ENCODE peak calls at places on chromosomes 11 and 22, in seven cellular contexts. K is heart right ventricle, T is left lung, S is cardiac muscle cell, N is Peyer's patch, F is heart left ventricle, Y is K562. X is an unnamed sample. For H3K4me1, the result is how much of the 10 kb centered on the place peaks cover.

GRCh38 chr11:104333977-104334376 is 170.0 kb upstream of the PDGFD start:
- DNase-seq in K (no peak), T (no peak), S (no peak), N (no peak), F (no peak), Y (no peak), X (no peak)

GRCh38 chr22:46051646-46052045 is 74.7 kb upstream of the WNT7B start:
- DNase-seq in K (no peak), T (no peak), S (no peak), N (peak), F (no peak), Y (no peak), X (no peak)

GRCh38 chr11:27646051-27646818 is 54.0 kb downstream of the BDNF start:
- DNase-seq in K (peak), T (no peak), S (no peak), N (no peak), F (no peak), Y (no peak), X (no peak)

GRCh38 chr22:19378362-19378711 is 53.2 kb downstream of the HIRA start:
- DNase-seq in K (no peak), T (no peak), S (no peak), N (peak), F (no peak), Y (no peak), X (no peak)

GRCh38 chr11:27282806-27283205 is 80.2 kb downstream of the CCDC34 start:
- DNase-seq in K (no peak), T (no peak), S (no peak), N (no peak), F (no peak), Y (no peak), X (no peak)

GRCh38 chr11:89495951-89496350 is 4.8 kb upstream of the NOX4 start:
- DNase-seq in K (no peak), T (no peak), S (no peak), N (no peak), F (peak), Y (no peak), X (no peak)

GRCh38 chr22:49616356-49617231 is 211.1 kb downstream of the BRD1 start:
- DNase-seq in K (no peak), T (no peak), S (no peak), N (no peak), F (peak), Y (no peak), X (no peak)

GRCh38 chr11:111185259-111185658 is 60.3 kb upstream of the POU2AF2 start:
- DNase-seq in K (no peak), T (no peak), S (no peak), N (no peak), F (no peak), Y (no peak), X (no peak)

GRCh38 chr11:8382436-8383053 is 118.9 kb upstream of the LMO1 start:
- DNase-seq in K (no peak), T (no peak), S (no peak), N (no peak), F (no peak), Y (no peak), X (no peak)

GRCh38 chr11:102920118-102920684 is 35.3 kb downstream of the MMP13 start:
- DNase-seq in K (no peak), T (no peak), S (no peak), N (no peak), F (no peak), Y (no peak), X (no peak)

GRCh38 chr22:46916886-46917625 is 154.6 kb downstream of the TBC1D22A start:
- DNase-seq in K (no peak), T (no peak), S (no peak), N (no peak), F (no peak), Y (no peak), X (peak)

GRCh38 chr11:1819115-1819514 is 15.7 kb upstream of the SYT8 start:
- DNase-seq in K (no peak), T (no peak), S (no peak), N (no peak), F (no peak), Y (no peak), X (no peak)

GRCh38 chr11:70511345-70511744 is 113.0 kb downstream of the CTTN start:
- DNase-seq in K (no peak), T (no peak), S (no peak), N (no peak), F (no peak), Y (peak), X (no peak)
- TF ChIP-seq CTCF in K (no peak), T (no peak), S (no peak), N (no peak), F (no peak), Y (no peak), X (no peak)

GRCh38 chr22:37777122-37777687 is 30.5 kb upstream of the GCAT start:
- DNase-seq in K (peak), T (peak), S (no peak), N (peak), F (no peak), Y (peak), X (peak)

GRCh38 chr22:37781434-37782059 is 26.2 kb upstream of the GCAT start:
- DNase-seq in K (no peak), T (no peak), S (no peak), N (no peak), F (no peak), Y (no peak), X (no peak)

GRCh38 chr22:37784829-37785495 is 22.8 kb upstream of the GCAT start:
- DNase-seq in K (no peak), T (peak), S (no peak), N (peak), F (no peak), Y (no peak), X (peak)

GRCh38 chr22:37778370-37779009 is 29.2 kb upstream of the GCAT start:
- DNase-seq in K (no peak), T (no peak), S (no peak), N (no peak), F (no peak), Y (no peak), X (no peak)

DNA sequence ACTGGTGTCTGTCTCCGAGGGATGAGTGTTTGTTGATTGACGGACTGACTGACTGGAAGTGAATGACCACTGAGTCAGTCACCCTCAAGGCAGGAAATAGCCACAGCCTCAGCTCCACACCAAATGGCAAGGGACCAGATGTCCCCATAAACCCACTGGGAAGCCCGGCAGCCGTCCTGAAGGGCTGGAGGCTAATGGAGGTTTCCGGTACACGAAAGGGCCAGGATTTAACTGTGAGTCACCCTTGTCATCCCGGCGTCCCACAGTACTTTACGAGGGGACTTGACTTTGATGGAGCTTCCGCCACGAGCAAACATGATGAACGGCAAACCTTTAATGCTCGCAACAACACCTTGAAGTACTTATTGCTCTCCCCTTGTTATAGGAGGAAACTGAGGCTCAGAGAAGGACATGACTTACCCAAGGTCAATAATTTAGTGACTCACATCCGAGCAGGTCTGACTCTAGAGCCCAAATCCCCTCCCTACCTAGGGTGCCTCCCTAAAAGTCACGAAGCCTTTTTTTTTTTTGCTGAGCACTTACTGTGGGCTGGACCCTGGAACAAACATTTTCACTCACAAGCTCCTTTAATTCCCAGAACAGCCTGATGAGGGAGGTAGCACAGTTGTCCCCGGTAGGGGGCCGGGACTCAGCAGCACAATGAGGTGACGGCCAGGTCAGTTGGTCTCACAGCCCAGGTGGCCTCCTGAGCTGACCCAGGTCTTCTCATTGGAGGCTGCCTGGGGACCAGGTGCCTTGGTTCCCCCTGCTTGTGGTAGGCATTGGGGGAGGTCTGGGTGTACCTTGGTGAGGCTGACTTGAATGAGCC is 25.2 kb upstream of the GCAT start:
- DNase-seq in K (no peak), T (no peak), S (no peak), N (no peak), F (no peak), Y (peak), X (peak)
- H3K27ac ChIP-seq in K (no peak), T (no peak), S (no peak), N (no peak), F (no peak), Y (no peak), X (no peak)

GRCh38 chr11:44572884-44573283 is 7.4 kb downstream of the CD82 start:
- DNase-seq in K (no peak), T (no peak), S (no peak), N (no peak), F (no peak), Y (no peak), X (no peak)
- H3K4me1 ChIP-seq in K (half or more), T (half or more), S (under half), N (under half), F (half or more), Y (under half), X (under half)

GRCh38 chr22:40429481-40429880 is 59.1 kb downstream of the SGSM3 start:
- DNase-seq in K (no peak), T (peak), S (no peak), N (no peak), F (no peak), Y (no peak), X (no peak)
- TF ChIP-seq CTCF in K (no peak), T (no peak), S (no peak), N (no peak), F (no peak), Y (no peak), X (no peak)

DNA sequence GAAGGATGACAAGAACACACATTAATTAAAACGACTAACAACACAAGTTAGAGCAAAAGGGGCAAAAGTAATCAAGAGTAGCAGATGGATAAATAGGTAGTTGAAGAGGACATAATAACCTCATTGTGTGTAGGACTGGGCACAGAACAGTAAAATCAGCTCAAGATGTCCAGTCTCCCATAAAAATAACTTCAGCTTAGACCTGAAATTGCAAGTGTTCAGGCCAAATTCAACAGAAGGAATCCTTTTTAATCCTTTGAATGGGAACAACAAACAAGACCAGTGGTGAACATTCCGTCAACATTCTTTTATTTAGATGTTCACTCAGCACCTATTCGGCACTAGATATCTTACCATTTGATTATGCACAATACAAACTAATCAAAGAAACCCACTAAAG is 4.4 kb downstream of the MTMR2 start:
- DNase-seq in K (no peak), T (no peak), S (no peak), N (no peak), F (no peak), Y (no peak), X (no peak)
- H3K27ac ChIP-seq in K (no peak), T (no peak), S (no peak), N (no peak), F (no peak), Y (no peak), X (no peak)

GRCh38 chr11:48105096-48105990 is 111.3 kb upstream of the OR4B1 start:
- DNase-seq in K (no peak), T (no peak), S (no peak), N (no peak), F (no peak), Y (no peak), X (no peak)
- H3K4me1 ChIP-seq in K (half or more), T (half or more), S (under half), N (half or more), F (half or more), Y (under half), X (under half)

X was measured in colonic mucosa.